ENCODE peak calls at places on chromosomes 6 and 20, in nine cellular contexts. M, N, O, X, S, G, J, T and U are unnamed samples.

GRCh38 chr6:34295721-34296120 is 46.9 kb upstream of the SMIM29 start:
- DNase-seq in M (no peak), X (no peak), S (no peak), O (no peak), J (peak), G (no peak), T (no peak), N (no peak), U (no peak)

GRCh38 chr6:119350202-119351004 is 842 bp upstream of the MAN1A1 start:
- DNase-seq in N (no peak), J (peak), G (peak), O (no peak), M (no peak), T (no peak), X (no peak), S (no peak), U (no peak)

GRCh38 chr20:58359441-58359840 is 29.6 kb upstream of the VAPB start:
- DNase-seq in N (no peak), O (no peak), X (no peak), S (no peak), G (no peak), T (no peak), J (no peak), M (no peak), U (no peak)

GRCh38 chr6:136604928-136605485 is 54.8 kb upstream of the MAP7 start:
- DNase-seq in J (no peak), T (no peak), M (no peak), G (no peak), N (peak), O (no peak), X (no peak), S (no peak), U (no peak)

GRCh38 chr6:137165375-137166246 is 7.8 kb downstream of the IL22RA2 start:
- DNase-seq in M (no peak), N (no peak), G (no peak), T (peak), X (no peak), J (no peak), S (no peak), O (no peak), U (no peak)

GRCh38 chr20:63706852-63707557 is 771 bp downstream of the ARFRP1 start:
- DNase-seq in S (peak), O (peak), N (no peak), X (peak), T (peak), J (no peak), M (no peak), G (peak), U (no peak)

GRCh38 chr20:23841693-23842092 is 15.2 kb upstream of the CST2 start:
- DNase-seq in O (no peak), N (no peak), J (no peak), G (no peak), S (no peak), T (no peak), X (no peak), M (no peak), U (no peak)

GRCh38 chr6:31086788-31087440 is 25.5 kb downstream of the C6orf15 start:
- DNase-seq in O (no peak), G (no peak), N (no peak), X (no peak), J (peak), T (no peak), M (no peak), S (no peak), U (no peak)

GRCh38 chr6:52512199-52512598 is 64.7 kb downstream of the TRAM2 start:
- DNase-seq in N (no peak), G (no peak), J (peak), S (peak), O (no peak), X (peak), M (no peak), T (no peak), U (peak)

GRCh38 chr6:35442693-35443092 is 9.4 kb upstream of the FANCE start:
- DNase-seq in G (no peak), T (no peak), M (no peak), J (no peak), O (no peak), S (no peak), N (no peak), X (no peak), U (no peak)

GRCh38 chr6:15522427-15522826 is 140.4 kb downstream of the DTNBP1 start:
- DNase-seq in M (peak), X (no peak), S (no peak), J (peak), G (no peak), N (no peak), O (no peak), T (no peak), U (no peak)

GRCh38 chr6:162644153-162644552 is 83.4 kb downstream of the PRKN start:
- DNase-seq in G (no peak), J (no peak), X (no peak), T (no peak), S (no peak), O (no peak), M (no peak), N (no peak), U (no peak)

GRCh38 chr6:140774080-140774505 is 1358.6 kb upstream of the GJE1 start:
- DNase-seq in T (no peak), S (no peak), O (peak), N (peak), M (no peak), J (peak), X (no peak), G (no peak), U (no peak)

GRCh38 chr6:13763740-13764381 is 50.5 kb downstream of the MCUR1 start:
- DNase-seq in O (no peak), T (no peak), J (no peak), X (no peak), G (no peak), S (no peak), M (no peak), N (no peak), U (no peak)

GRCh38 chr6:1758076-1758679 is 148.5 kb downstream of the FOXC1 start:
- DNase-seq in G (no peak), S (no peak), O (no peak), X (no peak), M (no peak), N (peak), J (no peak), T (no peak), U (no peak)

GRCh38 chr20:354298-354977 is 7.5 kb downstream of the NRSN2 start:
- DNase-seq in S (peak), G (peak), O (peak), M (peak), X (peak), J (peak), N (peak), T (peak), U (peak)

GRCh38 chr20:58025233-58025632 is 203.2 kb downstream of the ANKRD60 start:
- DNase-seq in T (no peak), X (no peak), S (no peak), N (no peak), J (no peak), M (no peak), G (no peak), O (no peak), U (no peak)

GRCh38 chr6:13259393-13259792 is 68.9 kb downstream of the TBC1D7 start:
- DNase-seq in M (no peak), G (no peak), X (no peak), O (no peak), S (no peak), J (no peak), T (no peak), N (no peak), U (no peak)